ENCODE peak calls at places on chromosomes 7 and 10, in six cellular contexts. One of them, this sample, is unnamed.

GRCh38 chr10:13528875-13529713 is at the start of gene BEND7:
- DNase-seq in AG09319: no peak
- DNase-seq in cardiac fibroblast: peak
- DNase-seq in SK-N-DZ: peak
- DNase-seq in NCI-H510A: peak
- DNase-seq in astrocyte: peak
- DNase-seq in this sample: peak

GRCh38 chr7:94823952-94824351 is 83.4 kb upstream of the PPP1R9A start:
- DNase-seq in AG09319: peak
- DNase-seq in cardiac fibroblast: peak
- DNase-seq in SK-N-DZ: no peak
- DNase-seq in NCI-H510A: no peak
- DNase-seq in astrocyte: peak
- DNase-seq in this sample: peak

GRCh38 chr7:99562832-99563231 is 4.4 kb downstream of the ZNF655 start:
- DNase-seq in AG09319: peak
- DNase-seq in cardiac fibroblast: peak
- DNase-seq in SK-N-DZ: no peak
- DNase-seq in NCI-H510A: no peak
- DNase-seq in astrocyte: peak
- DNase-seq in this sample: peak

GRCh38 chr10:70722820-70723424 is 50.6 kb downstream of the ADAMTS14 start:
- DNase-seq in AG09319: no peak
- DNase-seq in cardiac fibroblast: peak
- DNase-seq in SK-N-DZ: no peak
- DNase-seq in NCI-H510A: no peak
- DNase-seq in astrocyte: peak
- DNase-seq in this sample: no peak

GRCh38 chr7:1248077-1248458 is 15.4 kb downstream of the UNCX start:
- DNase-seq in AG09319: no peak
- DNase-seq in cardiac fibroblast: no peak
- DNase-seq in SK-N-DZ: no peak
- DNase-seq in NCI-H510A: no peak
- DNase-seq in astrocyte: no peak
- DNase-seq in this sample: no peak

GRCh38 chr7:937851-938484 is 16.5 kb downstream of the ADAP1 start:
- DNase-seq in AG09319: no peak
- DNase-seq in cardiac fibroblast: no peak
- DNase-seq in SK-N-DZ: no peak
- DNase-seq in NCI-H510A: no peak
- DNase-seq in astrocyte: no peak
- DNase-seq in this sample: no peak

GRCh38 chr7:154568346-154568745 is 434.6 kb downstream of the PAXIP1 start:
- DNase-seq in AG09319: no peak
- DNase-seq in cardiac fibroblast: no peak
- DNase-seq in SK-N-DZ: no peak
- DNase-seq in NCI-H510A: no peak
- DNase-seq in astrocyte: peak
- DNase-seq in this sample: no peak

GRCh38 chr7:38311329-38311937 is 38.0 kb upstream of the TARP start:
- DNase-seq in AG09319: no peak
- DNase-seq in cardiac fibroblast: no peak
- DNase-seq in SK-N-DZ: peak
- DNase-seq in NCI-H510A: peak
- DNase-seq in astrocyte: no peak
- DNase-seq in this sample: no peak

GRCh38 chr7:81416648-81417047 is 353.2 kb downstream of the HGF start:
- DNase-seq in AG09319: no peak
- DNase-seq in cardiac fibroblast: no peak
- DNase-seq in SK-N-DZ: no peak
- DNase-seq in NCI-H510A: no peak
- DNase-seq in astrocyte: no peak
- DNase-seq in this sample: no peak

GRCh38 chr10:59265140-59265539 is 88.7 kb downstream of the PHYHIPL start:
- DNase-seq in AG09319: no peak
- DNase-seq in cardiac fibroblast: no peak
- DNase-seq in SK-N-DZ: no peak
- DNase-seq in NCI-H510A: no peak
- DNase-seq in astrocyte: no peak
- DNase-seq in this sample: no peak

GRCh38 chr10:101807158-101807557 is 11.1 kb downstream of the OGA start:
- DNase-seq in AG09319: no peak
- DNase-seq in cardiac fibroblast: no peak
- DNase-seq in SK-N-DZ: no peak
- DNase-seq in NCI-H510A: no peak
- DNase-seq in astrocyte: no peak
- DNase-seq in this sample: no peak

GRCh38 chr10:6141296-6142151 is 52.7 kb downstream of the RBM17 start:
- DNase-seq in AG09319: peak
- DNase-seq in cardiac fibroblast: peak
- DNase-seq in SK-N-DZ: peak
- DNase-seq in NCI-H510A: no peak
- DNase-seq in astrocyte: peak
- DNase-seq in this sample: peak

GRCh38 chr7:144410441-144410840 is 6.9 kb upstream of the NOBOX start:
- DNase-seq in AG09319: no peak
- DNase-seq in cardiac fibroblast: no peak
- DNase-seq in SK-N-DZ: no peak
- DNase-seq in NCI-H510A: no peak
- DNase-seq in astrocyte: no peak
- DNase-seq in this sample: no peak

GRCh38 chr10:63738410-63738809 is 217.2 kb downstream of the REEP3 start:
- DNase-seq in AG09319: no peak
- DNase-seq in cardiac fibroblast: peak
- DNase-seq in SK-N-DZ: no peak
- DNase-seq in NCI-H510A: no peak
- DNase-seq in astrocyte: peak
- DNase-seq in this sample: peak

GRCh38 chr7:13879994-13880686 is 109.3 kb downstream of the ETV1 start:
- DNase-seq in AG09319: no peak
- DNase-seq in cardiac fibroblast: peak
- DNase-seq in SK-N-DZ: no peak
- DNase-seq in NCI-H510A: no peak
- DNase-seq in astrocyte: peak
- DNase-seq in this sample: no peak

GRCh38 chr7:6571160-6571779 is 6.0 kb upstream of the ZDHHC4 start:
- DNase-seq in AG09319: no peak
- DNase-seq in cardiac fibroblast: no peak
- DNase-seq in SK-N-DZ: no peak
- DNase-seq in NCI-H510A: no peak
- DNase-seq in astrocyte: no peak
- DNase-seq in this sample: no peak

GRCh38 chr7:69738396-69738889 is 140.2 kb downstream of the AUTS2 start:
- DNase-seq in AG09319: no peak
- DNase-seq in cardiac fibroblast: no peak
- DNase-seq in SK-N-DZ: peak
- DNase-seq in NCI-H510A: no peak
- DNase-seq in astrocyte: peak
- DNase-seq in this sample: no peak

GRCh38 chr10:101294109-101294508 is 59.9 kb upstream of the BTRC start:
- DNase-seq in AG09319: no peak
- DNase-seq in cardiac fibroblast: no peak
- DNase-seq in SK-N-DZ: no peak
- DNase-seq in NCI-H510A: no peak
- DNase-seq in astrocyte: no peak
- DNase-seq in this sample: no peak

GRCh38 chr10:86583983-86584382 is 62.4 kb upstream of the WAPL start:
- DNase-seq in AG09319: no peak
- DNase-seq in cardiac fibroblast: no peak
- DNase-seq in SK-N-DZ: no peak
- DNase-seq in NCI-H510A: no peak
- DNase-seq in astrocyte: no peak
- DNase-seq in this sample: no peak

GRCh38 chr10:67883710-67884312 is 645 bp upstream of the SIRT1 start:
- DNase-seq in AG09319: no peak
- DNase-seq in cardiac fibroblast: no peak
- DNase-seq in SK-N-DZ: no peak
- DNase-seq in NCI-H510A: no peak
- DNase-seq in astrocyte: no peak
- DNase-seq in this sample: no peak

GRCh38 chr7:15213093-15213492 is 310.5 kb upstream of the DGKB start:
- DNase-seq in AG09319: no peak
- DNase-seq in cardiac fibroblast: no peak
- DNase-seq in SK-N-DZ: no peak
- DNase-seq in NCI-H510A: no peak
- DNase-seq in astrocyte: no peak
- DNase-seq in this sample: no peak

GRCh38 chr7:45585628-45586027 is 11.5 kb downstream of the ADCY1 start:
- DNase-seq in AG09319: no peak
- DNase-seq in cardiac fibroblast: no peak
- DNase-seq in SK-N-DZ: no peak
- DNase-seq in NCI-H510A: no peak
- DNase-seq in astrocyte: no peak
- DNase-seq in this sample: no peak

GRCh38 chr10:17857040-17857439 is 47.9 kb downstream of the MRC1 start:
- DNase-seq in AG09319: no peak
- DNase-seq in cardiac fibroblast: no peak
- DNase-seq in SK-N-DZ: no peak
- DNase-seq in NCI-H510A: no peak
- DNase-seq in astrocyte: no peak
- DNase-seq in this sample: no peak

GRCh38 chr10:67723601-67724000 is 27.6 kb upstream of the CTNNA3 start:
- DNase-seq in AG09319: no peak
- DNase-seq in cardiac fibroblast: no peak
- DNase-seq in SK-N-DZ: no peak
- DNase-seq in NCI-H510A: no peak
- DNase-seq in astrocyte: no peak
- DNase-seq in this sample: no peak

GRCh38 chr7:44395067-44395466 is 69.7 kb upstream of the CAMK2B start:
- DNase-seq in AG09319: no peak
- DNase-seq in cardiac fibroblast: no peak
- DNase-seq in SK-N-DZ: no peak
- DNase-seq in NCI-H510A: peak
- DNase-seq in astrocyte: no peak
- DNase-seq in this sample: no peak

GRCh38 chr10:127133672-127134500 is 62.5 kb downstream of the INSYN2A start:
- DNase-seq in AG09319: no peak
- DNase-seq in cardiac fibroblast: no peak
- DNase-seq in SK-N-DZ: no peak
- DNase-seq in NCI-H510A: no peak
- DNase-seq in astrocyte: no peak
- DNase-seq in this sample: no peak

GRCh38 chr7:884191-885003 is 8.0 kb downstream of the GET4 start:
- DNase-seq in AG09319: no peak
- DNase-seq in cardiac fibroblast: no peak
- DNase-seq in SK-N-DZ: no peak
- DNase-seq in NCI-H510A: no peak
- DNase-seq in astrocyte: no peak
- DNase-seq in this sample: no peak

GRCh38 chr7:41451826-41452225 is 251.1 kb downstream of the INHBA start:
- DNase-seq in AG09319: no peak
- DNase-seq in cardiac fibroblast: no peak
- DNase-seq in SK-N-DZ: no peak
- DNase-seq in NCI-H510A: no peak
- DNase-seq in astrocyte: peak
- DNase-seq in this sample: no peak

GRCh38 chr7:155665079-155665956 is 20.9 kb downstream of the RBM33 start:
- DNase-seq in AG09319: no peak
- DNase-seq in cardiac fibroblast: no peak
- DNase-seq in SK-N-DZ: no peak
- DNase-seq in NCI-H510A: no peak
- DNase-seq in astrocyte: peak
- DNase-seq in this sample: no peak